ENCODE peak calls at places on chromosomes 2 and 18, in five cellular contexts. C is Peyer's patch, W is fibroblast of lung, A is AG04450, X is IMR-90. T is an unnamed sample.

GRCh38 chr18:77248873-77249582 is 620 bp upstream of the GALR1 start:
- DNase-seq in C (no peak), W (no peak), A (no peak), X (no peak), T (no peak)

GRCh38 chr2:39492095-39492590 is 55.1 kb upstream of the MAP4K3 start:
- DNase-seq in C (no peak), W (peak; percentile 97), A (peak; percentile 89), X (peak; percentile 98), T (no peak)

GRCh38 chr2:143463717-143464116 is 334.5 kb downstream of the ARHGAP15 start:
- DNase-seq in C (no peak), W (no peak), A (no peak), X (no peak), T (no peak)

GRCh38 chr2:186976329-186976728 is 127.4 kb upstream of the ZSWIM2 start:
- DNase-seq in C (no peak), W (no peak), A (no peak), X (no peak), T (no peak)

GRCh38 chr2:156327835-156328401 is 4.6 kb downstream of the NR4A2 start:
- DNase-seq in C (no peak), W (no peak), A (no peak), X (no peak), T (no peak)

GRCh38 chr2:230933521-230934180 is 8.6 kb upstream of the GPR55 start:
- DNase-seq in C (no peak), W (no peak), A (no peak), X (no peak), T (no peak)

GRCh38 chr18:50559750-50560680 is at the start of gene MAPK4:
- DNase-seq in C (no peak), W (peak; percentile 2), A (no peak), X (no peak), T (peak; percentile 52)

GRCh38 chr2:191687867-191688266 is 9.9 kb downstream of the NABP1 start:
- DNase-seq in C (no peak), W (no peak), A (no peak), X (no peak), T (no peak)

GRCh38 chr2:221673248-221673647 is 101.1 kb upstream of the EPHA4 start:
- DNase-seq in C (no peak), W (no peak), A (no peak), X (no peak), T (no peak)

GRCh38 chr2:119703526-119703925 is 24.5 kb downstream of the TMEM177 start:
- DNase-seq in C (no peak), W (no peak), A (no peak), X (no peak), T (no peak)

GRCh38 chr2:147092266-147092665 is 752.6 kb upstream of the ACVR2A start:
- DNase-seq in C (no peak), W (no peak), A (no peak), X (no peak), T (no peak)

GRCh38 chr18:13217466-13217961 is 1.0 kb upstream of the LDLRAD4 start:
- DNase-seq in C (peak; percentile 77), W (no peak), A (no peak), X (peak; percentile 3), T (no peak)

GRCh38 chr2:55986700-55987440 is 63.3 kb upstream of the EFEMP1 start:
- DNase-seq in C (no peak), W (no peak), A (no peak), X (peak; percentile 19), T (no peak)

GRCh38 chr2:63029058-63029457 is 21.6 kb upstream of the OTX1 start:
- DNase-seq in C (no peak), W (no peak), A (no peak), X (peak; percentile 73), T (no peak)

GRCh38 chr2:173401716-173402326 is 47.1 kb downstream of the CDCA7 start:
- DNase-seq in C (no peak), W (no peak), A (no peak), X (peak; percentile 8), T (no peak)

GRCh38 chr18:60838677-60839076 is 466.1 kb upstream of the MC4R start:
- DNase-seq in C (no peak), W (no peak), A (no peak), X (no peak), T (no peak)

GRCh38 chr2:171139860-171140259 is 20.8 kb downstream of the TLK1 start:
- DNase-seq in C (no peak), W (no peak), A (no peak), X (no peak), T (no peak)

GRCh38 chr2:223203971-223204370 is 152.0 kb downstream of the KCNE4 start:
- DNase-seq in C (no peak), W (peak; percentile 32), A (no peak), X (peak; percentile 18), T (no peak)

GRCh38 chr18:79869591-79870368 is 72.0 kb downstream of the KCNG2 start:
- DNase-seq in C (peak; percentile 42), W (no peak), A (no peak), X (no peak), T (no peak)

GRCh38 chr18:56030060-56030459 is 442.1 kb upstream of the TCF4 start:
- DNase-seq in C (no peak), W (no peak), A (no peak), X (no peak), T (no peak)

GRCh38 chr2:128585706-128586105 is 267.0 kb upstream of the HS6ST1 start:
- DNase-seq in C (peak; percentile 21), W (peak; percentile 87), A (peak; percentile 80), X (peak; percentile 98), T (no peak)

GRCh38 chr2:199433204-199433832 is 24.4 kb downstream of the SATB2 start:
- DNase-seq in C (no peak), W (no peak), A (no peak), X (no peak), T (no peak)

GRCh38 chr2:56379066-56379465 is 195.3 kb downstream of the CCDC85A start:
- DNase-seq in C (no peak), W (no peak), A (no peak), X (no peak), T (no peak)

GRCh38 chr18:36211612-36212065 is 24.3 kb downstream of the MOCOS start:
- DNase-seq in C (no peak), W (peak; percentile 4), A (no peak), X (peak; percentile 66), T (no peak)

GRCh38 chr2:204175552-204176271 is 239.1 kb downstream of the ICOS start:
- DNase-seq in C (no peak), W (no peak), A (no peak), X (no peak), T (no peak)

GRCh38 chr2:168913171-168913484 is 12.0 kb downstream of the G6PC2 start:
- DNase-seq in C (no peak), W (no peak), A (no peak), X (no peak), T (no peak)

GRCh38 chr2:21282515-21282898 is 158.7 kb downstream of the TDRD15 start:
- DNase-seq in C (no peak), W (no peak), A (no peak), X (no peak), T (no peak)

GRCh38 chr2:100878000-100878786 is 58.3 kb downstream of the NPAS2 start:
- DNase-seq in C (no peak), W (no peak), A (no peak), X (no peak), T (no peak)

GRCh38 chr2:100876231-100876860 is 56.4 kb downstream of the NPAS2 start:
- DNase-seq in C (no peak), W (no peak), A (no peak), X (peak; percentile 41), T (no peak)

GRCh38 chr2:100879296-100879695 is 59.4 kb downstream of the NPAS2 start:
- DNase-seq in C (no peak), W (no peak), A (no peak), X (no peak), T (no peak)

GRCh38 chr2:100875516-100876230 is 55.7 kb downstream of the NPAS2 start:
- DNase-seq in C (no peak), W (no peak), A (no peak), X (no peak), T (peak; percentile 45)

GRCh38 chr2:100877555-100877954 is 57.6 kb downstream of the NPAS2 start:
- DNase-seq in C (no peak), W (peak; percentile 74), A (no peak), X (peak; percentile 63), T (no peak)
- H3K4me3 ChIP-seq in C (no peak overlapping the region), W (no peak overlapping the region), A (no peak overlapping the region), X (no peak overlapping the region), T (no peak overlapping the region)

GRCh38 chr2:79530443-79530842 is 17.6 kb downstream of the CTNNA2 start:
- DNase-seq in C (no peak), W (no peak), A (no peak), X (no peak), T (no peak)
- TF ChIP-seq CTCF in C (peak; percentile 25), W (no peak), A (no peak), X (peak; percentile 4), T (peak; percentile 28)

GRCh38 chr18:37420315-37420880 is 145.2 kb downstream of the CELF4 start:
- DNase-seq in C (no peak), W (no peak), A (no peak), X (no peak), T (no peak)

GRCh38 chr18:37419866-37420265 is 145.7 kb downstream of the CELF4 start:
- DNase-seq in C (no peak), W (no peak), A (no peak), X (no peak), T (no peak)

GRCh38 chr18:37422116-37422515 is 143.5 kb downstream of the CELF4 start:
- DNase-seq in C (no peak), W (no peak), A (no peak), X (no peak), T (no peak)

GRCh38 chr18:37419272-37419671 is 146.3 kb downstream of the CELF4 start:
- DNase-seq in C (no peak), W (no peak), A (no peak), X (peak; percentile 12), T (no peak)

DNA sequence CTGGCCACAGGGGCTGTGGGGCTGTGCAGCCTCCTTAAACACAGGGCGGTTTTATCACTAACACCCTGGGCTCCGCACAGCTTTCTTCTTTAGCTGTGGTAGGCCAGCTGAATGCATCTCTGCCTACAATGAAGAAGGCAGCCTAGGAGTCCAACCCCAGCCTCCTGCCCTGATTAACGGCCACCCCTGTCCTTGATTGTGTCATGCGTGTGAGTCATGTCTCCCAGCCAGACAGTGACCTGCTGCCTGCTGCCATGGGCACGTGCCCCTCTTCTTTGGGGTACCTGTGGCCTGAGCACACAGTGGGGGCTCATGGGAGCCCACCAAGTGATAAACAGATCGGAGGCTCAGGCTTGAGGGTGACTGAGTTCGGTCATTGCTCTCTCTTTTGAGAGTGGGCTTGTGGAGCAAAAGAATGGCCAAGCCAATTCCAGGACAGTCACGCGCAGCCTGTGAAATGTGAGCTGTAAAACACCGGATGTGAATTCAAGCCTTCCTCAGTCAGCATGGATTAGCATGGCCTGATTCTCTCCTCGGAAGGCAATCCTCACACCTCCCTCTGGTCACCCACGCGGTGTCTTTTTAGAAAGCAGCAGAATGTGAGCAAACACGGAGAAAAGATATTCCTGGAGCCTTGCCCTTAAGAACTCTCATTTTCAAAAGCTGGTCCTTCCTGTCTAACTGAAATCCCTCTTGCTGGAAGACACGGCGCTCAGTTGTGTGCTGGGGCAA is 144.1 kb downstream of the CELF4 start:
- DNase-seq in C (no peak), W (no peak), A (no peak), X (no peak), T (no peak)
- H3K27me3 ChIP-seq in C (no peaks in the 10 kb centered on the region), W (peaks cover 3% of the 10 kb centered on the region), A (peaks cover 8% of the 10 kb centered on the region), X (peaks cover 21% of the 10 kb centered on the region), T (no peaks in the 10 kb centered on the region)

DNA sequence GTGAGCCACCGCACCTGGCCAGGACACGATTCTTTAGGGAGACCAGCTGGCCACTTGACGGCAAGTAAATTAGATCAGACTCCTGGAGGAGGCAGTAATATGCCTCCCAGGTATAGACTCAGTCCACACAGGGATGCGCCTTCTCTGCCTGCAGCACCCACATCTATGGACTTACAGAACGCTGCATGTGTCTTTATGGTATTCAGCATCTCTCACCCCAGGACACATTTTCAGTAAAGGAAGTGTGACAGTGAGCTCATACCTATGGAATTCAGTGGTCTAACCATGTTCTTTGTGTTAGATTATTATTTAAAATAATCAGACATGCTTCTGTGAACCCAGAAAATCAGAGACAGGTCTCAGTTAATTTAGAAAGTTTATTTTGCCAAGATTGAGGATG is 5.9 kb upstream of the NARS1 start:
- DNase-seq in C (no peak), W (peak; percentile 16), A (no peak), X (peak; percentile 47), T (no peak)
- H3K4me3 ChIP-seq in C (no peak overlapping the region), W (no peak overlapping the region), A (no peak overlapping the region), X (no peak overlapping the region), T (no peak overlapping the region)

T was measured in Caco-2.